ENCODE peak calls at places on chromosome 12, in six cellular contexts. U is mesendoderm, H is H1, N is IMR-90, V is H9, K is neuronal stem cell. E is an unnamed sample.

GRCh38 chr12:17928708-17929366 is 161.2 kb downstream of the RERGL start:
- DNase-seq in K (no peak), V (no peak), N (peak), H (no peak), U (peak), E (no peak)

GRCh38 chr12:57368349-57369095 is 62.3 kb downstream of the R3HDM2 start:
- DNase-seq in V (no peak), K (no peak), H (no peak), N (peak), U (peak), E (peak)

GRCh38 chr12:5138256-5138655 is 94.6 kb downstream of the KCNA5 start:
- DNase-seq in U (no peak), H (no peak), K (no peak), V (no peak), N (no peak), E (no peak)

GRCh38 chr12:23950011-23950774 is 723 bp upstream of the SOX5 start:
- DNase-seq in H (peak), K (peak), U (peak), N (peak), V (peak), E (peak)

GRCh38 chr12:119301367-119301766 is 33.2 kb upstream of the CCDC60 start:
- DNase-seq in H (no peak), U (no peak), K (no peak), N (no peak), V (no peak), E (no peak)

GRCh38 chr12:65427646-65428045 is 149.2 kb downstream of the MSRB3 start:
- DNase-seq in V (no peak), U (no peak), N (no peak), K (no peak), H (no peak), E (no peak)

GRCh38 chr12:54019924-54020586 is 8.2 kb upstream of the HOXC6 start:
- DNase-seq in H (no peak), U (no peak), K (no peak), N (no peak), V (no peak), E (peak)

GRCh38 chr12:57688931-57689330 is 5.0 kb upstream of the OS9 start:
- DNase-seq in N (no peak), U (no peak), K (no peak), V (no peak), H (no peak), E (no peak)

GRCh38 chr12:103924761-103925641 is 5.2 kb upstream of the HSP90B1 start:
- DNase-seq in H (no peak), K (no peak), N (peak), V (no peak), U (peak), E (peak)

GRCh38 chr12:67697981-67698380 is 49.4 kb downstream of the DYRK2 start:
- DNase-seq in U (no peak), H (no peak), K (no peak), N (no peak), V (no peak), E (peak)

GRCh38 chr12:62866451-62867082 is 68.4 kb downstream of the PPM1H start:
- DNase-seq in V (peak), U (peak), H (no peak), K (no peak), N (peak), E (peak)

GRCh38 chr12:131153016-131153415 is 199.3 kb downstream of the ADGRD1 start:
- DNase-seq in U (no peak), H (no peak), K (no peak), V (no peak), N (no peak), E (no peak)

GRCh38 chr12:57090924-57091632 is 2.2 kb downstream of the NAB2 start:
- DNase-seq in H (no peak), U (no peak), N (no peak), K (no peak), V (no peak), E (no peak)

GRCh38 chr12:95218852-95219171 is 1.2 kb downstream of the VEZT start:
- DNase-seq in V (no peak), H (no peak), N (no peak), U (no peak), K (no peak), E (peak)

GRCh38 chr12:124352839-124353238 is 57.9 kb downstream of the RFLNA start:
- DNase-seq in K (no peak), V (no peak), U (no peak), H (no peak), N (no peak), E (peak)

GRCh38 chr12:93020225-93020997 is 91.3 kb upstream of the EEA1 start:
- DNase-seq in H (no peak), V (no peak), U (peak), N (no peak), K (no peak), E (no peak)

GRCh38 chr12:117384735-117385134 is 23.3 kb upstream of the NOS1 start:
- DNase-seq in K (no peak), N (no peak), H (no peak), V (no peak), U (no peak), E (no peak)

GRCh38 chr12:69052613-69053408 is 119.8 kb upstream of the CPM start:
- DNase-seq in N (peak), K (no peak), H (no peak), V (peak), U (peak), E (peak)

GRCh38 chr12:72282721-72283120 is 10.6 kb downstream of the TRHDE start:
- DNase-seq in V (no peak), N (no peak), K (no peak), U (peak), H (no peak), E (peak)

GRCh38 chr12:49322367-49322707 is 718 bp upstream of the TROAP start:
- DNase-seq in K (no peak), H (no peak), N (no peak), U (no peak), V (no peak), E (no peak)

GRCh38 chr12:65325183-65325582 is 46.7 kb downstream of the MSRB3 start:
- DNase-seq in N (no peak), K (no peak), V (no peak), H (no peak), U (peak), E (no peak)

GRCh38 chr12:124150176-124150575 is 144.7 kb upstream of the RFLNA start:
- DNase-seq in N (no peak), U (no peak), V (no peak), H (no peak), K (no peak), E (no peak)

GRCh38 chr12:103794814-103795213 is 46.2 kb downstream of the NT5DC3 start:
- DNase-seq in H (no peak), U (no peak), N (no peak), V (no peak), K (no peak), E (no peak)

GRCh38 chr12:113825705-113826104 is 140.4 kb downstream of the RBM19 start:
- DNase-seq in H (no peak), U (peak), K (no peak), N (no peak), V (peak), E (no peak)

GRCh38 chr12:96103067-96103650 is 67.8 kb upstream of the LTA4H start:
- DNase-seq in U (no peak), K (no peak), V (no peak), N (no peak), H (no peak), E (no peak)

GRCh38 chr12:133233006-133233405 is 2.7 kb downstream of the ANHX start:
- DNase-seq in K (no peak), H (no peak), N (no peak), U (no peak), V (no peak), E (no peak)

GRCh38 chr12:106080111-106080732 is 58.5 kb downstream of the NUAK1 start:
- DNase-seq in N (peak), K (peak), U (no peak), V (no peak), H (no peak), E (peak)

GRCh38 chr12:123075092-123075491 is 75.8 kb downstream of the PITPNM2 start:
- DNase-seq in V (no peak), K (no peak), U (no peak), N (no peak), H (no peak), E (no peak)

GRCh38 chr12:10392394-10392930 is 2.6 kb upstream of the KLRK1 start:
- DNase-seq in K (no peak), H (no peak), N (peak), U (no peak), V (no peak), E (peak)

GRCh38 chr12:5173511-5174011 is 129.9 kb downstream of the KCNA5 start:
- DNase-seq in U (no peak), V (no peak), N (no peak), H (no peak), K (no peak), E (no peak)

GRCh38 chr12:79266511-79267129 is 402.0 kb downstream of the SYT1 start:
- DNase-seq in V (no peak), N (no peak), H (no peak), K (no peak), U (no peak), E (no peak)

GRCh38 chr12:100758083-100758482 is 36.5 kb upstream of the ANO4 start:
- DNase-seq in H (no peak), U (no peak), K (no peak), V (no peak), N (no peak), E (no peak)

GRCh38 chr12:100755186-100755585 is 39.4 kb upstream of the ANO4 start:
- DNase-seq in V (no peak), K (no peak), H (no peak), U (no peak), N (peak), E (no peak)

GRCh38 chr12:100752841-100753240 is 41.7 kb upstream of the ANO4 start:
- DNase-seq in H (no peak), V (no peak), K (no peak), N (no peak), U (peak), E (no peak)

GRCh38 chr12:100753837-100754236 is 40.7 kb upstream of the ANO4 start:
- DNase-seq in N (peak), U (no peak), V (no peak), K (no peak), H (no peak), E (no peak)
- H2AK5ac ChIP-seq in N (no peak), U (no peak), V (no peak), K (no peak), H (no peak), E (no peak)

DNA sequence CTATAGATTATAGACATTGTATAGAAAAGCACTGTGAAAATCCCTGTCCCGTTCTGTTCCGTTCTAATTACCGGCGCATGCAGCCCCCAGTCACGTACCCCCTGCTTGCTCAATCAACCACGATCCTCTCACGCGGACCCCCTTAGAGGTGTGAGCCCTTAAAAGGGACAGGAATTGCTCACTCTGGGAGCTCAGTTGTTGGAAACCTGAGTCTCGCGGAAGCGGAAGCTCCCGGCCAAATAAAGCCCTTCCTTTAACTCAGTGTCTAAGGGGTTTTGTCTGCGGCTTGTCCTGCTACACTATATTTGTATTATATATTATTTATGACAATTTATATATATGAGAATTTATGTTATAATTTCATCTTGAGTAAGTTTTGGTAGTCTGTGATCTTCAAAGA is 213.6 kb upstream of the AMIGO2 start:
- DNase-seq in U (peak), H (no peak), K (no peak), N (no peak), V (no peak), E (no peak)
- H2BK15ac ChIP-seq in U (no peak), H (no peak), K (no peak), N (no peak), V (no peak), E (no peak)

GRCh38 chr12:47832263-47832933 is 12.7 kb upstream of the HDAC7 start:
- DNase-seq in U (no peak), N (no peak), K (no peak), V (no peak), H (no peak), E (no peak)
- H2AK5ac ChIP-seq in U (no peak), N (no peak), K (peak), V (no peak), H (no peak), E (no peak)

GRCh38 chr12:111379942-111380554 is 11.2 kb upstream of the PHETA1 start:
- DNase-seq in U (no peak), H (no peak), V (no peak), K (no peak), N (no peak), E (no peak)

GRCh38 chr12:111377440-111377839 is 8.5 kb upstream of the PHETA1 start:
- DNase-seq in V (no peak), H (no peak), K (no peak), U (no peak), N (no peak), E (no peak)
- H2BK15ac ChIP-seq in V (no peak), H (no peak), K (no peak), U (no peak), N (no peak), E (no peak)

GRCh38 chr12:11815397-11815796 is 165.9 kb downstream of the ETV6 start:
- DNase-seq in N (no peak), K (no peak), U (no peak), H (no peak), V (no peak), E (no peak)

GRCh38 chr12:11813422-11813813 is 163.9 kb downstream of the ETV6 start:
- DNase-seq in V (no peak), U (peak), K (no peak), N (no peak), H (no peak), E (no peak)

GRCh38 chr12:11814362-11814761 is 164.9 kb downstream of the ETV6 start:
- DNase-seq in K (no peak), V (no peak), N (peak), H (no peak), U (peak), E (peak)

GRCh38 chr12:11810962-11811361 is 161.5 kb downstream of the ETV6 start:
- DNase-seq in N (no peak), K (no peak), V (no peak), H (no peak), U (no peak), E (no peak)

DNA sequence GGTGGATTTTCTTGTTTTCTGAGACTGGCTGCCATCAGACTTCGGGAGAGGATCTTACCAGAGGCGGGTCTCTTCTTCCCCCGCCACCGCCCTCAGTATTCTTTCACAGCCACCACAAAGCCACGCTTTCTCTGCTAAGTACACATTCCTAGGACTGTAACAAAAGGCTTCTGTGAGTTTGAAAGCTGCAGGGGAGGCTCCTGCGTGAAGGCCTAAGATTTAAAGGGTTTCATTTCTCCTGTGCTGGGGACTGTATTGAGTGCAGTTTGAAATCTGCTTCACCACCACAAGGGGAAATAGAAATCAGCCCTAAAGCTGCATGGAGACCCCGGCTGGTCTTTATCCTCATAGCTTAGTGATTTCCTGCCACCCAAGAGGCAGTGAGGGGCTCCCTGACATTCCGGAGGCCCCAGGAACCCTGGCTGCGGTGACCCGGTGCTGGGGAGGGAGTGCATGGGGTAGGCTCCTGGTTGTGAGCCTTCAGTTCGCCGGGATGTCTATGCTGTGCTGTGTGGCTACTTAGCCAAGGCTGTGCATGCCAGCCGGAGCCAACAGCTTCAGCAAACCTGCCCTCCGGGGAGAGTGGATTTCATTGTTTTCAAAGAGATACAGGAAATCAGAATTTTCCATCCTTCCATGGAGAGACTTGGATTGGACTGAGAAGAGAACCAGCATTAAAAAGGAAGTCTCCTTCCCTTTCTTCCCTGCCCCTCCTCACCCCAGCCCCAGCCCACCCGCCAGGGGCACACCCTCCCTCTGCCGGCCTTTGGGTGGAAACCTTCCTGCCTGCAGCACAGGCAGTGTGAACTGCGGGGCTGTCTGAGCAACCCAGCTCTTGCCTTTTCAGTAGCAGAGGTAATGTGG is 163.3 kb downstream of the ETV6 start:
- DNase-seq in K (peak), U (peak), H (peak), V (peak), N (peak), E (peak)
- H2AK5ac ChIP-seq in K (no peak), U (no peak), H (peak), V (no peak), N (peak), E (peak)